ENCODE peak calls at places on chromosomes 4 and X, in five cellular contexts. One of them, this sample, is unnamed.

GRCh38 chrX:129957241-129958099 is 25.0 kb upstream of the BCORL1 start:
- DNase-seq in bronchial epithelial cell: no peak
- DNase-seq in fibroblast of lung: peak
- DNase-seq in endothelial cell: peak
- DNase-seq in fibroblast of villous mesenchyme: peak
- DNase-seq in this sample: peak

GRCh38 chr4:26223160-26223559 is 97.7 kb upstream of the RBPJ start:
- DNase-seq in bronchial epithelial cell: peak
- DNase-seq in fibroblast of lung: peak
- DNase-seq in endothelial cell: no peak
- DNase-seq in fibroblast of villous mesenchyme: no peak
- DNase-seq in this sample: peak

GRCh38 chr4:15042529-15043167 is 40.4 kb downstream of the CPEB2 start:
- DNase-seq in bronchial epithelial cell: peak
- DNase-seq in fibroblast of lung: peak
- DNase-seq in endothelial cell: no peak
- DNase-seq in fibroblast of villous mesenchyme: no peak
- DNase-seq in this sample: no peak

GRCh38 chr4:125750827-125751466 is 436.2 kb downstream of the FAT4 start:
- DNase-seq in bronchial epithelial cell: no peak
- DNase-seq in fibroblast of lung: peak
- DNase-seq in endothelial cell: peak
- DNase-seq in fibroblast of villous mesenchyme: peak
- DNase-seq in this sample: peak

GRCh38 chr4:100742045-100742444 is 224.2 kb upstream of the EMCN start:
- DNase-seq in bronchial epithelial cell: peak
- DNase-seq in fibroblast of lung: peak
- DNase-seq in endothelial cell: no peak
- DNase-seq in fibroblast of villous mesenchyme: peak
- DNase-seq in this sample: peak

GRCh38 chr4:108763226-108763593 is 357 bp upstream of the ETNPPL start:
- DNase-seq in bronchial epithelial cell: no peak
- DNase-seq in fibroblast of lung: no peak
- DNase-seq in endothelial cell: no peak
- DNase-seq in fibroblast of villous mesenchyme: no peak
- DNase-seq in this sample: no peak

GRCh38 chr4:110170861-110171260 is 27.6 kb downstream of the ELOVL6 start:
- DNase-seq in bronchial epithelial cell: no peak
- DNase-seq in fibroblast of lung: no peak
- DNase-seq in endothelial cell: no peak
- DNase-seq in fibroblast of villous mesenchyme: no peak
- DNase-seq in this sample: no peak

GRCh38 chrX:153595387-153595786 is 3.6 kb downstream of the CCNQ start:
- DNase-seq in bronchial epithelial cell: no peak
- DNase-seq in fibroblast of lung: no peak
- DNase-seq in endothelial cell: no peak
- DNase-seq in fibroblast of villous mesenchyme: no peak
- DNase-seq in this sample: no peak

GRCh38 chr4:156931267-156931666 is 40.3 kb downstream of the PDGFC start:
- DNase-seq in bronchial epithelial cell: peak
- DNase-seq in fibroblast of lung: peak
- DNase-seq in endothelial cell: no peak
- DNase-seq in fibroblast of villous mesenchyme: peak
- DNase-seq in this sample: peak

GRCh38 chr4:8345053-8345945 is 75.7 kb downstream of the HTRA3 start:
- DNase-seq in bronchial epithelial cell: no peak
- DNase-seq in fibroblast of lung: no peak
- DNase-seq in endothelial cell: no peak
- DNase-seq in fibroblast of villous mesenchyme: no peak
- DNase-seq in this sample: no peak

GRCh38 chr4:186104114-186104894 is at the start of gene FAM149A:
- DNase-seq in bronchial epithelial cell: no peak
- DNase-seq in fibroblast of lung: peak
- DNase-seq in endothelial cell: no peak
- DNase-seq in fibroblast of villous mesenchyme: no peak
- DNase-seq in this sample: no peak

GRCh38 chr4:168835880-168836454 is 174.1 kb downstream of the CBR4 start:
- DNase-seq in bronchial epithelial cell: no peak
- DNase-seq in fibroblast of lung: no peak
- DNase-seq in endothelial cell: no peak
- DNase-seq in fibroblast of villous mesenchyme: no peak
- DNase-seq in this sample: no peak

GRCh38 chrX:107724653-107725052 is 50.9 kb downstream of the TSC22D3 start:
- DNase-seq in bronchial epithelial cell: no peak
- DNase-seq in fibroblast of lung: no peak
- DNase-seq in endothelial cell: no peak
- DNase-seq in fibroblast of villous mesenchyme: no peak
- DNase-seq in this sample: no peak

GRCh38 chr4:142550955-142551354 is 295.1 kb downstream of the INPP4B start:
- DNase-seq in bronchial epithelial cell: no peak
- DNase-seq in fibroblast of lung: peak
- DNase-seq in endothelial cell: no peak
- DNase-seq in fibroblast of villous mesenchyme: no peak
- DNase-seq in this sample: peak

GRCh38 chrX:74452199-74452481 is 30.8 kb downstream of the SLC16A2 start:
- DNase-seq in bronchial epithelial cell: no peak
- DNase-seq in fibroblast of lung: no peak
- DNase-seq in endothelial cell: no peak
- DNase-seq in fibroblast of villous mesenchyme: no peak
- DNase-seq in this sample: no peak

GRCh38 chr4:73762409-73762808 is 22.0 kb downstream of the CXCL8 start:
- DNase-seq in bronchial epithelial cell: no peak
- DNase-seq in fibroblast of lung: no peak
- DNase-seq in endothelial cell: no peak
- DNase-seq in fibroblast of villous mesenchyme: no peak
- DNase-seq in this sample: no peak

GRCh38 chr4:104677122-104677521 is 182.4 kb upstream of the CXXC4 start:
- DNase-seq in bronchial epithelial cell: peak
- DNase-seq in fibroblast of lung: peak
- DNase-seq in endothelial cell: no peak
- DNase-seq in fibroblast of villous mesenchyme: no peak
- DNase-seq in this sample: no peak

GRCh38 chr4:168353746-168354145 is 35.2 kb upstream of the DDX60 start:
- DNase-seq in bronchial epithelial cell: peak
- DNase-seq in fibroblast of lung: no peak
- DNase-seq in endothelial cell: no peak
- DNase-seq in fibroblast of villous mesenchyme: no peak
- DNase-seq in this sample: no peak

GRCh38 chrX:135549519-135549918 is 29.1 kb downstream of the INTS6L start:
- DNase-seq in bronchial epithelial cell: no peak
- DNase-seq in fibroblast of lung: no peak
- DNase-seq in endothelial cell: no peak
- DNase-seq in fibroblast of villous mesenchyme: no peak
- DNase-seq in this sample: no peak

GRCh38 chr4:54254915-54255246 is 25.8 kb downstream of the PDGFRA start:
- DNase-seq in bronchial epithelial cell: no peak
- DNase-seq in fibroblast of lung: no peak
- DNase-seq in endothelial cell: no peak
- DNase-seq in fibroblast of villous mesenchyme: peak
- DNase-seq in this sample: peak

GRCh38 chr4:151329217-151330007 is 4.0 kb upstream of the SH3D19 start:
- DNase-seq in bronchial epithelial cell: peak
- DNase-seq in fibroblast of lung: no peak
- DNase-seq in endothelial cell: no peak
- DNase-seq in fibroblast of villous mesenchyme: no peak
- DNase-seq in this sample: peak

GRCh38 chr4:162347492-162348213 is 183.9 kb upstream of the FSTL5 start:
- DNase-seq in bronchial epithelial cell: no peak
- DNase-seq in fibroblast of lung: no peak
- DNase-seq in endothelial cell: peak
- DNase-seq in fibroblast of villous mesenchyme: no peak
- DNase-seq in this sample: no peak

GRCh38 chr4:151012836-151013235 is 2.2 kb downstream of the LRBA start:
- DNase-seq in bronchial epithelial cell: peak
- DNase-seq in fibroblast of lung: no peak
- DNase-seq in endothelial cell: no peak
- DNase-seq in fibroblast of villous mesenchyme: no peak
- DNase-seq in this sample: no peak

GRCh38 chr4:53908661-53909078 is 155.7 kb downstream of the CHIC2 start:
- DNase-seq in bronchial epithelial cell: peak
- DNase-seq in fibroblast of lung: peak
- DNase-seq in endothelial cell: peak
- DNase-seq in fibroblast of villous mesenchyme: peak
- DNase-seq in this sample: peak

GRCh38 chr4:189659302-189659701 is 281.4 kb upstream of the FRG1 start:
- DNase-seq in bronchial epithelial cell: no peak
- DNase-seq in fibroblast of lung: no peak
- DNase-seq in endothelial cell: no peak
- DNase-seq in fibroblast of villous mesenchyme: no peak
- DNase-seq in this sample: no peak

GRCh38 chrX:31376408-31376807 is 304.6 kb upstream of the FTHL17 start:
- DNase-seq in bronchial epithelial cell: no peak
- DNase-seq in fibroblast of lung: no peak
- DNase-seq in endothelial cell: no peak
- DNase-seq in fibroblast of villous mesenchyme: no peak
- DNase-seq in this sample: no peak

GRCh38 chr4:2754848-2755820 is 1.0 kb downstream of the TNIP2 start:
- DNase-seq in bronchial epithelial cell: no peak
- DNase-seq in fibroblast of lung: no peak
- DNase-seq in endothelial cell: no peak
- DNase-seq in fibroblast of villous mesenchyme: no peak
- DNase-seq in this sample: no peak

GRCh38 chr4:152352645-152353116 is 183.2 kb downstream of the FBXW7 start:
- DNase-seq in bronchial epithelial cell: peak
- DNase-seq in fibroblast of lung: peak
- DNase-seq in endothelial cell: peak
- DNase-seq in fibroblast of villous mesenchyme: peak
- DNase-seq in this sample: peak

GRCh38 chr4:152357206-152357605 is 178.7 kb downstream of the FBXW7 start:
- DNase-seq in bronchial epithelial cell: peak
- DNase-seq in fibroblast of lung: peak
- DNase-seq in endothelial cell: no peak
- DNase-seq in fibroblast of villous mesenchyme: peak
- DNase-seq in this sample: peak

GRCh38 chr4:152359208-152360044 is 176.5 kb downstream of the FBXW7 start:
- DNase-seq in bronchial epithelial cell: no peak
- DNase-seq in fibroblast of lung: peak
- DNase-seq in endothelial cell: no peak
- DNase-seq in fibroblast of villous mesenchyme: no peak
- DNase-seq in this sample: no peak

GRCh38 chr4:152360045-152360410 is 175.9 kb downstream of the FBXW7 start:
- DNase-seq in bronchial epithelial cell: peak
- DNase-seq in fibroblast of lung: peak
- DNase-seq in endothelial cell: no peak
- DNase-seq in fibroblast of villous mesenchyme: no peak
- DNase-seq in this sample: peak

GRCh38 chr4:152356428-152357034 is 179.4 kb downstream of the FBXW7 start:
- DNase-seq in bronchial epithelial cell: no peak
- DNase-seq in fibroblast of lung: peak
- DNase-seq in endothelial cell: no peak
- DNase-seq in fibroblast of villous mesenchyme: peak
- DNase-seq in this sample: peak
- TF ChIP-seq CTCF in bronchial epithelial cell: no peak
- TF ChIP-seq CTCF in fibroblast of lung: no peak
- TF ChIP-seq CTCF in endothelial cell: no peak
- TF ChIP-seq CTCF in fibroblast of villous mesenchyme: peak
- TF ChIP-seq CTCF in this sample: no peak

GRCh38 chrX:19514791-19515614 is at the start of gene MAP3K15:
- DNase-seq in bronchial epithelial cell: no peak
- DNase-seq in fibroblast of lung: peak
- DNase-seq in endothelial cell: peak
- DNase-seq in fibroblast of villous mesenchyme: peak
- DNase-seq in this sample: peak
- TF ChIP-seq CTCF in bronchial epithelial cell: no peak
- TF ChIP-seq CTCF in fibroblast of lung: no peak
- TF ChIP-seq CTCF in endothelial cell: no peak
- TF ChIP-seq CTCF in fibroblast of villous mesenchyme: no peak
- TF ChIP-seq CTCF in this sample: no peak

GRCh38 chrX:109632906-109633504 is 8.0 kb upstream of the KCNE5 start:
- DNase-seq in bronchial epithelial cell: peak
- DNase-seq in fibroblast of lung: no peak
- DNase-seq in endothelial cell: peak
- DNase-seq in fibroblast of villous mesenchyme: peak
- DNase-seq in this sample: peak
- TF ChIP-seq CTCF in bronchial epithelial cell: peak
- TF ChIP-seq CTCF in fibroblast of lung: peak
- TF ChIP-seq CTCF in endothelial cell: peak
- TF ChIP-seq CTCF in fibroblast of villous mesenchyme: peak
- TF ChIP-seq CTCF in this sample: peak

GRCh38 chr4:175789632-175790031 is 22.4 kb downstream of the GPM6A start:
- DNase-seq in bronchial epithelial cell: no peak
- DNase-seq in fibroblast of lung: no peak
- DNase-seq in endothelial cell: no peak
- DNase-seq in fibroblast of villous mesenchyme: no peak
- DNase-seq in this sample: no peak

GRCh38 chr4:175790067-175790466 is 22.0 kb downstream of the GPM6A start:
- DNase-seq in bronchial epithelial cell: no peak
- DNase-seq in fibroblast of lung: no peak
- DNase-seq in endothelial cell: no peak
- DNase-seq in fibroblast of villous mesenchyme: no peak
- DNase-seq in this sample: no peak

GRCh38 chr4:175787948-175788347 is 24.1 kb downstream of the GPM6A start:
- DNase-seq in bronchial epithelial cell: no peak
- DNase-seq in fibroblast of lung: no peak
- DNase-seq in endothelial cell: no peak
- DNase-seq in fibroblast of villous mesenchyme: no peak
- DNase-seq in this sample: no peak

GRCh38 chr4:175791221-175791620 is 20.8 kb downstream of the GPM6A start:
- DNase-seq in bronchial epithelial cell: no peak
- DNase-seq in fibroblast of lung: no peak
- DNase-seq in endothelial cell: no peak
- DNase-seq in fibroblast of villous mesenchyme: no peak
- DNase-seq in this sample: no peak
- TF ChIP-seq CTCF in bronchial epithelial cell: no peak
- TF ChIP-seq CTCF in fibroblast of lung: no peak
- TF ChIP-seq CTCF in endothelial cell: no peak
- TF ChIP-seq CTCF in fibroblast of villous mesenchyme: no peak
- TF ChIP-seq CTCF in this sample: no peak

GRCh38 chr4:176034498-176034897 is 31.1 kb upstream of the WDR17 start:
- DNase-seq in bronchial epithelial cell: peak
- DNase-seq in fibroblast of lung: peak
- DNase-seq in endothelial cell: peak
- DNase-seq in fibroblast of villous mesenchyme: peak
- DNase-seq in this sample: peak
- TF ChIP-seq CTCF in bronchial epithelial cell: peak
- TF ChIP-seq CTCF in fibroblast of lung: no peak
- TF ChIP-seq CTCF in endothelial cell: no peak
- TF ChIP-seq CTCF in fibroblast of villous mesenchyme: peak
- TF ChIP-seq CTCF in this sample: peak